ENCODE peak calls at places on chromosomes 16 and 17, in seven cellular contexts. Q, J, P, M, D, R and Y are unnamed samples.

GRCh38 chr16:49587511-49587910 is 213.9 kb downstream of the C16orf78 start:
- DNase-seq in Q (no peak), P (no peak), M (no peak), J (no peak), D (no peak), R (no peak), Y (no peak)

GRCh38 chr17:13002761-13003453 is 14.9 kb downstream of the ELAC2 start:
- DNase-seq in M (no peak), D (peak; percentile 29), R (peak; percentile 60), Q (peak; percentile 86), J (peak; percentile 59), P (no peak), Y (peak; percentile 55)

GRCh38 chr16:55641430-55642056 is 14.2 kb upstream of the SLC6A2 start:
- DNase-seq in P (no peak), D (no peak), J (no peak), M (peak; percentile 3), R (no peak), Q (no peak), Y (no peak)

GRCh38 chr16:534089-534635 is 6.7 kb downstream of the CAPN15 start:
- DNase-seq in R (peak; percentile 81), J (no peak), P (no peak), D (no peak), Q (no peak), M (no peak), Y (no peak)

GRCh38 chr16:67719778-67720144 is 645 bp upstream of the GFOD2 start:
- DNase-seq in Q (no peak), P (no peak), M (peak; percentile 19), J (no peak), D (peak; percentile 10), R (peak; percentile 22), Y (peak; percentile 11)

GRCh38 chr16:57795431-57795878 is 6.8 kb downstream of the KIFC3 start:
- DNase-seq in Q (peak; percentile 67), R (peak; percentile 76), J (peak; percentile 26), D (peak; percentile 36), P (no peak), M (no peak), Y (no peak)

GRCh38 chr17:44752953-44753861 is 5.6 kb upstream of the ADAM11 start:
- DNase-seq in R (no peak), M (no peak), D (no peak), Q (no peak), P (no peak), J (no peak), Y (no peak)

GRCh38 chr17:51257150-51258081 is 2.4 kb downstream of the MBTD1 start:
- DNase-seq in P (no peak), D (no peak), J (no peak), M (no peak), R (no peak), Q (no peak), Y (no peak)

GRCh38 chr17:17981330-17981729 is 8.7 kb downstream of the DRC3 start:
- DNase-seq in Q (no peak), R (no peak), P (no peak), J (no peak), D (no peak), M (no peak), Y (no peak)

GRCh38 chr16:31874354-31875111 is 926 bp downstream of the ZNF267 start:
- DNase-seq in D (peak; percentile 67), P (no peak), R (peak; percentile 59), Q (no peak), J (peak; percentile 18), M (no peak), Y (no peak)

GRCh38 chr16:28879261-28879840 is 1.1 kb downstream of the ATP2A1 start:
- DNase-seq in D (no peak), J (no peak), M (no peak), R (no peak), Q (no peak), P (no peak), Y (no peak)

GRCh38 chr17:48738803-48739526 is 10.4 kb upstream of the HOXB13 start:
- DNase-seq in Q (peak; percentile 39), J (no peak), M (no peak), R (peak; percentile 50), D (no peak), P (no peak), Y (no peak)

GRCh38 chr17:66677201-66677981 is 157.5 kb upstream of the CACNG5 start:
- DNase-seq in D (no peak), R (no peak), P (no peak), M (peak; percentile 81), J (no peak), Q (no peak), Y (peak; percentile 70)

GRCh38 chr16:54290203-54291106 is 3.9 kb upstream of the IRX3 start:
- DNase-seq in D (no peak), P (no peak), R (no peak), M (no peak), Q (peak; percentile 28), J (no peak), Y (no peak)

GRCh38 chr16:24853830-24854229 is 8.1 kb downstream of the SLC5A11 start:
- DNase-seq in M (no peak), P (no peak), J (peak; percentile 10), R (peak; percentile 43), D (no peak), Q (peak; percentile 70), Y (no peak)

GRCh38 chr16:72827907-72828306 is 220.0 kb downstream of the ZFHX3 start:
- DNase-seq in J (no peak), R (no peak), D (no peak), M (no peak), Q (no peak), P (no peak), Y (no peak)

GRCh38 chr16:89384282-89384681 is 106.1 kb downstream of the ANKRD11 start:
- DNase-seq in P (no peak), Q (no peak), D (no peak), M (no peak), R (no peak), J (no peak), Y (no peak)

GRCh38 chr17:4256952-4257351 is 6.8 kb downstream of the ANKFY1 start:
- DNase-seq in Q (no peak), D (peak; percentile 23), J (no peak), P (no peak), M (no peak), R (no peak), Y (no peak)

GRCh38 chr17:13134106-13134505 is 116.3 kb upstream of the ELAC2 start:
- DNase-seq in Q (no peak), J (no peak), R (no peak), M (no peak), D (no peak), P (no peak), Y (no peak)

GRCh38 chr16:84885024-84885910 is 65.5 kb downstream of the CRISPLD2 start:
- DNase-seq in D (no peak), Q (no peak), M (no peak), J (no peak), P (no peak), R (peak; percentile 51), Y (no peak)

GRCh38 chr16:88570691-88571092 is 489 bp downstream of the ZC3H18 start:
- DNase-seq in R (no peak), D (peak; percentile 39), J (no peak), M (no peak), P (no peak), Q (no peak), Y (no peak)